ENCODE peak calls at places on chromosomes 13 and 19, in eight cellular contexts. T is uterus, F is H9, S is brain microvascular endothelial cell, M is HFFc6, E is GM13977, V is fibroblast of the aortic adventitia, X is stomach. H is an unnamed sample.

GRCh38 chr19:845707-846481 is 5.1 kb downstream of the PRTN3 start:
- DNase-seq in T (no peak), F (no peak), S (no peak), M (no peak), E (no peak), V (no peak), X (no peak), H (no peak)

GRCh38 chr19:45130888-45131615 is 29.7 kb downstream of the NKPD1 start:
- DNase-seq in T (no peak), F (no peak), S (no peak), M (no peak), E (no peak), V (no peak), X (peak; percentile 63), H (no peak)

GRCh38 chr13:94601446-94602431 is at the start of gene GPR180:
- DNase-seq in T (peak; percentile 98), F (peak; percentile 99), S (peak; percentile 100), M (peak; percentile 99), E (peak; percentile 97), V (peak; percentile 100), X (peak; percentile 96), H (peak; percentile 96)

GRCh38 chr13:110055089-110055488 is 251.9 kb downstream of the COL4A1 start:
- DNase-seq in T (no peak), F (no peak), S (no peak), M (peak; percentile 1), E (peak; percentile 23), V (no peak), X (no peak), H (peak; percentile 21)

GRCh38 chr19:45471116-45471865 is 3.5 kb downstream of the FOSB start:
- DNase-seq in T (no peak), F (no peak), S (no peak), M (no peak), E (no peak), V (no peak), X (no peak), H (no peak)

GRCh38 chr19:33293255-33294057 is 8.9 kb downstream of the CEBPA start:
- DNase-seq in T (peak; percentile 40), F (no peak), S (peak; percentile 59), M (peak; percentile 84), E (no peak), V (peak; percentile 76), X (no peak), H (no peak)

GRCh38 chr13:23570931-23571330 is 719 bp downstream of the TNFRSF19 start:
- DNase-seq in T (no peak), F (no peak), S (no peak), M (no peak), E (no peak), V (no peak), X (no peak), H (no peak)

GRCh38 chr19:35021596-35021995 is 8.7 kb upstream of the SCN1B start:
- DNase-seq in T (no peak), F (no peak), S (no peak), M (no peak), E (no peak), V (no peak), X (no peak), H (no peak)

GRCh38 chr13:106522112-106522511 is 13.3 kb downstream of the EFNB2 start:
- DNase-seq in T (no peak), F (no peak), S (no peak), M (no peak), E (no peak), V (no peak), X (no peak), H (no peak)

GRCh38 chr19:40414536-40415535 is 1.7 kb upstream of the PRX start:
- DNase-seq in T (no peak), F (no peak), S (no peak), M (no peak), E (no peak), V (no peak), X (no peak), H (no peak)

GRCh38 chr19:35639321-35639639 is 2.3 kb upstream of the ETV2 start:
- DNase-seq in T (no peak), F (no peak), S (no peak), M (no peak), E (no peak), V (no peak), X (no peak), H (no peak)

GRCh38 chr19:5345895-5346386 is 5.3 kb upstream of the PTPRS start:
- DNase-seq in T (no peak), F (no peak), S (peak; percentile 92), M (peak; percentile 38), E (no peak), V (peak; percentile 53), X (no peak), H (no peak)

GRCh38 chr13:53238241-53238640 is 209.6 kb downstream of the OLFM4 start:
- DNase-seq in T (no peak), F (peak; percentile 36), S (no peak), M (no peak), E (no peak), V (no peak), X (no peak), H (no peak)

GRCh38 chr13:33066329-33066728 is 50.1 kb downstream of the KL start:
- DNase-seq in T (no peak), F (no peak), S (no peak), M (no peak), E (no peak), V (no peak), X (no peak), H (no peak)

GRCh38 chr13:33072759-33073158 is 56.5 kb downstream of the KL start:
- DNase-seq in T (no peak), F (no peak), S (no peak), M (no peak), E (no peak), V (no peak), X (no peak), H (no peak)

GRCh38 chr13:33072282-33072681 is 56.1 kb downstream of the KL start:
- DNase-seq in T (no peak), F (no peak), S (no peak), M (no peak), E (no peak), V (peak; percentile 20), X (no peak), H (no peak)

GRCh38 chr13:33070713-33071112 is 54.5 kb downstream of the KL start:
- DNase-seq in T (no peak), F (no peak), S (no peak), M (peak; percentile 3), E (no peak), V (no peak), X (no peak), H (no peak)

DNA sequence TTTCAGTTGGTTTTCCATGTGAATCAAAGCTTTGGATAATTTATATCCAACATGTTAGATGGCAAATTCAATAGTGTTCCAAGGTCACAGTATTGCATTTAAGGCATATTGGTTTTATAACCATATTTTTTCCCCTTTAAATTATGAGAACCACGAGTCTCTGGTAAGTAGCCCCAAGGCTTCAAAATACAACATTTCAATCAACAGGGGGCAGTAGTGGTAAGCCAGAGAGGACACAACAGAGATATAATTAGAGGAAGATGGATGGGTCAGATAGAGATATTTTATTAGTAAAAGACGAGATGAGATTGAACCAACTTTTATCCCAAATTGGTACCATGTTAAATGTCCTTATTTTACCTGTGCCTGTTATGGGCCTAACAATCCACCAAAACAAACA is 53.1 kb downstream of the KL start:
- DNase-seq in T (no peak), F (no peak), S (no peak), M (no peak), E (no peak), V (no peak), X (no peak), H (peak; percentile 25)
- TF ChIP-seq CTCF in T (peak; percentile 20), F (peak; percentile 66), S (no peak), M (peak; percentile 68), E (peak; percentile 34), V (no peak), X (no peak), H (peak; percentile 30)

DNA sequence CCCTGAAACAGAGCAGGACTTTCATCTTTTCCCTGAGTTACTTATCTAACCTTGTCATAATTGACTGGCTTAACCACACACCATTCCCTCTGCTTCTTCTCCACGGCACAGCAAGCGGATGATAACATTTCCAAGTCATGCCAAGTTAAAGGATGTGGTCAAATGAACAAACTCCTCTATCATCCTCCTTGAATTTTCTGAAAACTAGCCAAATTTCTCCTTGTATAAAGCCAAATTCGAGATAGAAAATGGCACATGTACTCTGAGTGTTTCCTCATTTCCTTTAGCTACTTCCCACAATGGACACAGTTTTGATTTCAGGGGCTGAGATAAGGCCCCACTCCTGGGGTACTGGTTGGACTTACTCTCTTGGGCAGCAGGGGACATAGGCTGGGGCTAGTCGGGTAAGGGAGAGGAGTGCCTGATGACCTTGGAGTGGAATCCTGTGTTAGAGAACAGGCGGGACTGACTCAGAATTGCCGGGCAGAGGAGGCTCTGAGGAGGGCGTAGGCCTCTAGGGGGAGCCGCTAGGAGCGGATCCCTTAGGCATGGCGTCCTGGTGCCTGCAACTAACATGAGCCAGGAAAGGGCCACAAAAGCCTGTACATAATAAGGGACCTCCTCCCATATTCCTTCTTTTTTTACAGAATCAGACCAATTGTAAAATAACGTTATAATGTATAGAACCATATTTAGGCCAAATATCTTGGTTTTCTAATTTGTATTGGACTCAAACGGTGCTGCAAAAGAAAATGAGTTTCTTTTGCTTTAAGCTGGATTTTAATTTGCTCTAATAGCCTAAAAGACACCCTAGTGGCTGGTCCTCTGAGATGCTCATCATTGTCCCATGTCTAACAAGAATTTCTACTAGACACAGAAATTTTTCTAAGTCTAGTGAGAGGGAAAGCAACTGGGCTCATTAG is 20.4 kb upstream of the TMTC4 start:
- DNase-seq in T (no peak), F (peak; percentile 84), S (peak; percentile 61), M (peak; percentile 4), E (no peak), V (peak; percentile 97), X (peak; percentile 53), H (no peak)
- TF ChIP-seq CTCF in T (no peak), F (peak; percentile 79), S (peak; percentile 89), M (peak; percentile 63), E (peak; percentile 14), V (peak; percentile 82), X (peak; percentile 14), H (no peak)

GRCh38 chr19:48364564-48365363 is 597 bp downstream of the SYNGR4 start:
- DNase-seq in T (peak; percentile 25), F (no peak), S (no peak), M (no peak), E (no peak), V (no peak), X (no peak), H (no peak)
- TF ChIP-seq CTCF in T (no peak), F (no peak), S (no peak), M (no peak), E (no peak), V (no peak), X (no peak), H (no peak)

DNA sequence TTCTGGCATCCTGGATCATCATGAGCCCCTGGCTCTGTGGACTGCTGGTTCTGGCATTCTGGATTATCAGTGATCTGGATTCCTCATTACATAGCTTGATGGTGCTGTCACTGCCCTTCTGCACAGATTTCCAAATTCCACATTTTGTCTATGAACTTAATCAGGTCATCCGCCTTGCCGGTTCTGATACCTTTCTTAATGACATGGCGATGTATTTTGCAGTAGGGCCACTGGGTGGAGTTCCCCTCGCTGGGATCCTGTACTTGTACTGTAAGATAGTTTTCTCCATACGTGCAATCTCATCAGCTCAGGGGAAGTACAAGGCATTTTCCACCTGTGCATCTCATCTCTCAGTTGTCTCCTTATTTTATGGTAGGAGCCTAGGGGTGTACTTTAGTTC is 24.4 kb upstream of the OR7C2 start:
- DNase-seq in T (no peak), F (no peak), S (no peak), M (no peak), E (no peak), V (no peak), X (no peak), H (peak; percentile 15)
- TF ChIP-seq CTCF in T (no peak), F (no peak), S (no peak), M (no peak), E (no peak), V (no peak), X (no peak), H (no peak)

H was measured in GM20000.